ENCODE peak calls at places on chromosomes 7 and 10, in eight cellular contexts. One of them, this sample, is unnamed. For H3K4me1, the result is how much of the 10 kb centered on the place peaks cover.

GRCh38 chr7:111587715-111588433 is 25.6 kb upstream of the IMMP2L start:
- DNase-seq in ovary: no peak
- DNase-seq in hepatocyte: no peak
- DNase-seq in left ventricle myocardium inferior: no peak
- DNase-seq in right cardiac atrium: no peak
- DNase-seq in breast epithelium: no peak
- DNase-seq in psoas muscle: no peak
- DNase-seq in pancreas: no peak
- DNase-seq in this sample: no peak

GRCh38 chr10:79054203-79055099 is 14.3 kb upstream of the ZMIZ1 start:
- DNase-seq in ovary: peak
- DNase-seq in hepatocyte: peak
- DNase-seq in left ventricle myocardium inferior: peak
- DNase-seq in right cardiac atrium: no peak
- DNase-seq in breast epithelium: peak
- DNase-seq in psoas muscle: peak
- DNase-seq in pancreas: peak
- DNase-seq in this sample: no peak

GRCh38 chr7:6154542-6155404 is 117.7 kb downstream of the CYTH3 start:
- DNase-seq in ovary: no peak
- DNase-seq in hepatocyte: no peak
- DNase-seq in left ventricle myocardium inferior: no peak
- DNase-seq in right cardiac atrium: no peak
- DNase-seq in breast epithelium: no peak
- DNase-seq in psoas muscle: no peak
- DNase-seq in pancreas: no peak
- DNase-seq in this sample: no peak

GRCh38 chr10:114996542-114996941 is 58.5 kb downstream of the TRUB1 start:
- DNase-seq in ovary: no peak
- DNase-seq in hepatocyte: no peak
- DNase-seq in left ventricle myocardium inferior: no peak
- DNase-seq in right cardiac atrium: no peak
- DNase-seq in breast epithelium: no peak
- DNase-seq in psoas muscle: no peak
- DNase-seq in pancreas: no peak
- DNase-seq in this sample: no peak

GRCh38 chr7:42726066-42726785 is 185.6 kb downstream of the C7orf25 start:
- DNase-seq in ovary: no peak
- DNase-seq in hepatocyte: no peak
- DNase-seq in left ventricle myocardium inferior: no peak
- DNase-seq in right cardiac atrium: no peak
- DNase-seq in breast epithelium: no peak
- DNase-seq in psoas muscle: no peak
- DNase-seq in pancreas: no peak
- DNase-seq in this sample: no peak

GRCh38 chr7:2698581-2699288 is 10.7 kb downstream of the AMZ1 start:
- DNase-seq in ovary: no peak
- DNase-seq in hepatocyte: no peak
- DNase-seq in left ventricle myocardium inferior: no peak
- DNase-seq in right cardiac atrium: peak
- DNase-seq in breast epithelium: no peak
- DNase-seq in psoas muscle: no peak
- DNase-seq in pancreas: no peak
- DNase-seq in this sample: no peak

GRCh38 chr10:132910186-132910880 is 32.0 kb downstream of the CFAP46 start:
- DNase-seq in ovary: no peak
- DNase-seq in hepatocyte: no peak
- DNase-seq in left ventricle myocardium inferior: no peak
- DNase-seq in right cardiac atrium: no peak
- DNase-seq in breast epithelium: peak
- DNase-seq in psoas muscle: peak
- DNase-seq in pancreas: no peak
- DNase-seq in this sample: no peak

GRCh38 chr7:111292026-111292430 is 201.1 kb downstream of the LRRN3 start:
- DNase-seq in ovary: no peak
- DNase-seq in hepatocyte: no peak
- DNase-seq in left ventricle myocardium inferior: no peak
- DNase-seq in right cardiac atrium: no peak
- DNase-seq in breast epithelium: no peak
- DNase-seq in psoas muscle: no peak
- DNase-seq in pancreas: no peak
- DNase-seq in this sample: no peak

GRCh38 chr7:117762055-117762454 is 111.2 kb downstream of the CTTNBP2 start:
- DNase-seq in ovary: no peak
- DNase-seq in hepatocyte: no peak
- DNase-seq in left ventricle myocardium inferior: no peak
- DNase-seq in right cardiac atrium: no peak
- DNase-seq in breast epithelium: no peak
- DNase-seq in psoas muscle: no peak
- DNase-seq in pancreas: no peak
- DNase-seq in this sample: no peak

GRCh38 chr10:54203426-54203825 is 597.6 kb downstream of the PCDH15 start:
- DNase-seq in ovary: no peak
- DNase-seq in hepatocyte: no peak
- DNase-seq in left ventricle myocardium inferior: no peak
- DNase-seq in right cardiac atrium: no peak
- DNase-seq in breast epithelium: no peak
- DNase-seq in psoas muscle: no peak
- DNase-seq in pancreas: no peak
- DNase-seq in this sample: no peak

GRCh38 chr7:17142831-17143541 is 155.5 kb upstream of the AHR start:
- DNase-seq in ovary: no peak
- DNase-seq in hepatocyte: no peak
- DNase-seq in left ventricle myocardium inferior: no peak
- DNase-seq in right cardiac atrium: no peak
- DNase-seq in breast epithelium: no peak
- DNase-seq in psoas muscle: no peak
- DNase-seq in pancreas: no peak
- DNase-seq in this sample: no peak

GRCh38 chr7:102875700-102876192 is 37.1 kb upstream of the LRRC17 start:
- DNase-seq in ovary: no peak
- DNase-seq in hepatocyte: peak
- DNase-seq in left ventricle myocardium inferior: no peak
- DNase-seq in right cardiac atrium: no peak
- DNase-seq in breast epithelium: no peak
- DNase-seq in psoas muscle: no peak
- DNase-seq in pancreas: no peak
- DNase-seq in this sample: no peak

GRCh38 chr7:80053098-80053497 is 81.5 kb upstream of the GNAI1 start:
- DNase-seq in ovary: no peak
- DNase-seq in hepatocyte: peak
- DNase-seq in left ventricle myocardium inferior: no peak
- DNase-seq in right cardiac atrium: no peak
- DNase-seq in breast epithelium: no peak
- DNase-seq in psoas muscle: no peak
- DNase-seq in pancreas: peak
- DNase-seq in this sample: no peak

GRCh38 chr7:130921391-130922180 is 187.6 kb upstream of the KLF14 start:
- DNase-seq in ovary: peak
- DNase-seq in hepatocyte: no peak
- DNase-seq in left ventricle myocardium inferior: peak
- DNase-seq in right cardiac atrium: peak
- DNase-seq in breast epithelium: no peak
- DNase-seq in psoas muscle: peak
- DNase-seq in pancreas: peak
- DNase-seq in this sample: peak

GRCh38 chr10:72332423-72333110 is 22.2 kb downstream of the DNAJB12 start:
- DNase-seq in ovary: no peak
- DNase-seq in hepatocyte: no peak
- DNase-seq in left ventricle myocardium inferior: no peak
- DNase-seq in right cardiac atrium: peak
- DNase-seq in breast epithelium: no peak
- DNase-seq in psoas muscle: no peak
- DNase-seq in pancreas: no peak
- DNase-seq in this sample: no peak
- H3K4me1 ChIP-seq in ovary: half or more
- H3K4me1 ChIP-seq in hepatocyte: under half
- H3K4me1 ChIP-seq in left ventricle myocardium inferior: half or more
- H3K4me1 ChIP-seq in right cardiac atrium: under half
- H3K4me1 ChIP-seq in breast epithelium: half or more
- H3K4me1 ChIP-seq in psoas muscle: half or more
- H3K4me1 ChIP-seq in pancreas: half or more
- H3K4me1 ChIP-seq in this sample: half or more

DNA sequence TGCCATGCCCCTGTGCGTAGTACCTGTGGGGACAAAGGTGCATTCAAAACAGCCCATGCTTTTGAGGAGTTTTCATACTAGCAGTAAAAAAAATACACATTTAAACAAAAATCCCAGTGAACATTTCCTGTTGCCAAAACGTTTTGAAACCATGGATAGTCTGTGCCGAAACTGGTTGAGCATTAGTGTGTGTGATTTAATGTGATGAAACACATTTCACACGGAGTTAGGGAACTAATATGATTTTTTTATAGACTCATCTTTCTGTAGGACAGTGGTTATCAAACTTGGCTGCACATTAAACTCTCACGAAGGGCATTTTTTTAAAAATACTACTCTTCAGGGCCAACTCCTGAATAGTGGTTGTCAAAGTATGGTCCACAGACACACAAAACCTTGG is 111.8 kb upstream of the CREB5 start:
- DNase-seq in ovary: no peak
- DNase-seq in hepatocyte: no peak
- DNase-seq in left ventricle myocardium inferior: no peak
- DNase-seq in right cardiac atrium: no peak
- DNase-seq in breast epithelium: no peak
- DNase-seq in psoas muscle: no peak
- DNase-seq in pancreas: no peak
- DNase-seq in this sample: no peak
- H3K4me1 ChIP-seq in ovary: under half
- H3K4me1 ChIP-seq in hepatocyte: under half
- H3K4me1 ChIP-seq in left ventricle myocardium inferior: under half
- H3K4me1 ChIP-seq in right cardiac atrium: under half
- H3K4me1 ChIP-seq in breast epithelium: under half
- H3K4me1 ChIP-seq in psoas muscle: under half
- H3K4me1 ChIP-seq in pancreas: under half
- H3K4me1 ChIP-seq in this sample: under half

GRCh38 chr10:48792121-48792520 is 107.4 kb downstream of the WDFY4 start:
- DNase-seq in ovary: no peak
- DNase-seq in hepatocyte: no peak
- DNase-seq in left ventricle myocardium inferior: no peak
- DNase-seq in right cardiac atrium: no peak
- DNase-seq in breast epithelium: no peak
- DNase-seq in psoas muscle: no peak
- DNase-seq in pancreas: no peak
- DNase-seq in this sample: no peak
- H3K4me1 ChIP-seq in ovary: under half
- H3K4me1 ChIP-seq in hepatocyte: under half
- H3K4me1 ChIP-seq in left ventricle myocardium inferior: under half
- H3K4me1 ChIP-seq in right cardiac atrium: under half
- H3K4me1 ChIP-seq in breast epithelium: under half
- H3K4me1 ChIP-seq in psoas muscle: under half
- H3K4me1 ChIP-seq in pancreas: under half
- H3K4me1 ChIP-seq in this sample: under half

DNA sequence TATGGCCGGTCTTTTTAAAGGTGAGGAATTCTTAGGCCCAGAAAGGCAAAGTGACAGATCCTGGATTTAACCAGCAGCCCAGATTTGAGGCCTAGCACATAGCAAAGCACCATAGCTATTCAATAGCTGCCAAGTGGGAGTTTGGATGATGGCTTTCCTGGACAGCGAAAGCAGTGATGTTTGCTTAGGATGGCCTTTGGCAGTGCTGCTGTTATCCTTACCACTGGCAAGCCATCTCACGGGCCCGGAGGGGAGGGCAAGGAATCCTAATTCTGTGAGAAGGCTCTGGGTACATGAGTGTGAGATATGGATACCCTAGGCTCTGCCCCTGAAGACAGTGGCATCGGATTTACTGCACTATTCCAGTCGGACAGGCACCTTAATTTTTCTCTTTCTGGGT is 50.4 kb downstream of the TCF7L2 start:
- DNase-seq in ovary: no peak
- DNase-seq in hepatocyte: no peak
- DNase-seq in left ventricle myocardium inferior: no peak
- DNase-seq in right cardiac atrium: no peak
- DNase-seq in breast epithelium: no peak
- DNase-seq in psoas muscle: no peak
- DNase-seq in pancreas: no peak
- DNase-seq in this sample: no peak
- H3K4me1 ChIP-seq in ovary: under half
- H3K4me1 ChIP-seq in hepatocyte: under half
- H3K4me1 ChIP-seq in left ventricle myocardium inferior: half or more
- H3K4me1 ChIP-seq in right cardiac atrium: under half
- H3K4me1 ChIP-seq in breast epithelium: under half
- H3K4me1 ChIP-seq in psoas muscle: under half
- H3K4me1 ChIP-seq in pancreas: under half
- H3K4me1 ChIP-seq in this sample: under half

DNA sequence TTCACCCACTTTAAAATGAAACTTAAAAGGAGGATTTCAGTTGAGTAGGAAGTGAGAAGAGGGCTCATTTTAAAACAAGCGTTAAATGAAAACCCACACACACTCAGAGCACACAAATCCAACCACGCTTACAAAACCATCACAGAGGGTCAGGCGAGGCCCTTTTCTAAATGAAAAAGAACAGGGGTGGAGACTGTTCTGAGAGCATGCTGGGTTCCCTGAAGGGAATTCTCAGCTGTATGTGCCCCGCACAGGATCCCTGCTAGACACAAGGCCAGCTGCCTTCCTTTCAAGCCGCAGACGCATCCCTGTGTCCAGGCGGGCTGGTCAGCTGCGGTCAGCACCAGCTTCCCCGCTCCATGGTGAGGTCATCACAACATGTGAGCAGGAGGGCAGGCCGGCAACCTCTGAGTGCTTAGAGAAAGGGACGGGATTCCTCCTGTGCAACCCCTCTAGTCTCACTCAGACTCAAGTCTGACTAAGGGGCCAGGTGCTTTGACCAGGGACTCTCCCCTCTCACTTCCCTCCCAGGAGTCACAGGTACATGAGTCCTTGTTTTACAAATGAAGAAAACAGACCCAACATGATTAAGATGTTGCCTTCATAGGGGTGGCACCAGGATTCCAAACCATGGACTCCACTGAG is 111.9 kb downstream of the EGFR start:
- DNase-seq in ovary: peak
- DNase-seq in hepatocyte: no peak
- DNase-seq in left ventricle myocardium inferior: peak
- DNase-seq in right cardiac atrium: peak
- DNase-seq in breast epithelium: no peak
- DNase-seq in psoas muscle: peak
- DNase-seq in pancreas: no peak
- DNase-seq in this sample: peak
- H3K4me1 ChIP-seq in ovary: under half
- H3K4me1 ChIP-seq in hepatocyte: half or more
- H3K4me1 ChIP-seq in left ventricle myocardium inferior: half or more
- H3K4me1 ChIP-seq in right cardiac atrium: under half
- H3K4me1 ChIP-seq in breast epithelium: under half
- H3K4me1 ChIP-seq in psoas muscle: half or more
- H3K4me1 ChIP-seq in pancreas: under half
- H3K4me1 ChIP-seq in this sample: under half

This sample was measured in tibial nerve.